ENCODE peak calls at places on chromosome 4, in nine cellular contexts. E, T, D, B, G, Z, M, U and P are unnamed samples.

GRCh38 chr4:106312997-106313522 is 2.9 kb downstream of the TBCK start:
- DNase-seq in E (no peak), T (no peak), D (no peak), B (no peak), G (no peak), Z (no peak), M (no peak), U (no peak), P (no peak)

GRCh38 chr4:182825003-182825402 is 92.2 kb downstream of the DCTD start:
- DNase-seq in E (no peak), T (no peak), D (no peak), B (no peak), G (no peak), Z (no peak), M (no peak), U (no peak), P (no peak)

GRCh38 chr4:102620697-102621497 is 119.7 kb downstream of the NFKB1 start:
- DNase-seq in E (no peak), T (no peak), D (no peak), B (no peak), G (no peak), Z (no peak), M (peak; percentile 80), U (no peak), P (no peak)

GRCh38 chr4:17066972-17067371 is 168.5 kb upstream of the LDB2 start:
- DNase-seq in E (no peak), T (no peak), D (no peak), B (no peak), G (no peak), Z (no peak), M (peak; percentile 90), U (no peak), P (no peak)

GRCh38 chr4:87120411-87121162 is 99.8 kb downstream of the KLHL8 start:
- DNase-seq in E (no peak), T (peak; percentile 77), D (peak; percentile 38), B (peak; percentile 68), G (peak; percentile 34), Z (no peak), M (peak; percentile 49), U (no peak), P (no peak)

GRCh38 chr4:180617203-180617602 is 1626.0 kb upstream of the TENM3 start:
- DNase-seq in E (no peak), T (no peak), D (no peak), B (no peak), G (no peak), Z (no peak), M (no peak), U (no peak), P (no peak)

GRCh38 chr4:112515278-112516075 is 503 bp downstream of the NEUROG2 start:
- DNase-seq in E (peak; percentile 59), T (no peak), D (peak; percentile 79), B (no peak), G (no peak), Z (no peak), M (peak; percentile 18), U (peak; percentile 63), P (no peak)

GRCh38 chr4:176769519-176769918 is 23.2 kb downstream of the VEGFC start:
- DNase-seq in E (no peak), T (no peak), D (no peak), B (no peak), G (no peak), Z (no peak), M (peak; percentile 98), U (no peak), P (no peak)

GRCh38 chr4:4542824-4543485 is 1.1 kb upstream of the STX18 start:
- DNase-seq in E (no peak), T (no peak), D (no peak), B (no peak), G (no peak), Z (no peak), M (no peak), U (no peak), P (no peak)

GRCh38 chr4:173564461-173564860 is 34.4 kb upstream of the HAND2 start:
- DNase-seq in E (no peak), T (no peak), D (no peak), B (no peak), G (no peak), Z (no peak), M (no peak), U (no peak), P (no peak)

GRCh38 chr4:129455462-129455861 is 359.5 kb downstream of the C4orf33 start:
- DNase-seq in E (no peak), T (no peak), D (no peak), B (no peak), G (no peak), Z (no peak), M (no peak), U (no peak), P (no peak)

GRCh38 chr4:8283161-8283560 is 13.6 kb downstream of the HTRA3 start:
- DNase-seq in E (no peak), T (no peak), D (peak; percentile 35), B (no peak), G (no peak), Z (no peak), M (no peak), U (no peak), P (no peak)

GRCh38 chr4:73776363-73776762 is 36.0 kb downstream of the CXCL8 start:
- DNase-seq in E (no peak), T (peak; percentile 54), D (no peak), B (peak; percentile 42), G (peak; percentile 83), Z (no peak), M (peak; percentile 85), U (no peak), P (no peak)

GRCh38 chr4:101818362-101818761 is 27.8 kb downstream of the BANK1 start:
- DNase-seq in E (no peak), T (no peak), D (no peak), B (no peak), G (no peak), Z (no peak), M (peak; percentile 48), U (no peak), P (no peak)

DNA sequence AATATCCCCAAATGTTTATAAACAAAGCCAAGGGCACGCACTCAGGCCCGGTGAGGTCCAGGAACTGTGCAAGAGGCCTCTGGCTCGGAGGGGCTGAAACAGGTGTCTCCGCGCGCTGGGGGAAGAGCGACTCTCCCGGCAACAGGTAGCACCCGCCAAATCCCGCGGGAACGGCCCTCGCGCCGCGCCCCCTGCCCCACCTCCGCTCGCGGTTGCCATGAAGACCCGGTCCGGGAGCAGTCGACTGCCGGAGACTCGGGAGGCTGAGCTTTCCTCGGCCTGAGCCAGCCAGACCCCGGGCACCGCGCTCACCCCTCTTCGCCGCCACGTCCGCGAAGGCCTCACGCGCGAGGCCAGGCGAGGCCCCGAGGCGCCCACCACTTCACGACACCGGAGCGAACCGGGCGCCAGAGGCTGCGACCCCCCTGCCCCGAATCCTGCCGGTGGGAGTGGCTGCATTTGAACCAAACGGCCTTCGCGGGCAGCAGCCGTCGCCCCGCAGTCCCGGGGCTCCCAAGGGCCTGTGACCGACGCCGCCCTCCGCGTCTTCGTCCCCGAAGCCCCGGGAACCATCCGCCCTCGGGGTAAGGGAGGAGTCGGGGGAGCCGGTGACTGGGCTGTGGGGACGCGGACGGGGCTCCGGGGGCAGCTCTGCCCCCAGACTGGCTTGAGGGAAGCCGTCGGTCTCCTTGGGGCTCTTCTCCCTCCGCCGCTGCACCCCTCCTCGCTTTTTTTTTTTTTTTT is at the start of gene NSUN7:
- DNase-seq in E (no peak), T (peak; percentile 84), D (peak; percentile 96), B (no peak), G (no peak), Z (peak; percentile 89), M (no peak), U (peak; percentile 96), P (no peak)
- H3K27ac ChIP-seq in E (no peak within 1 kb of the TSS), T (no peak within 1 kb of the TSS), D (peak within 1 kb of the TSS; percentile 47), B (peak within 1 kb of the TSS; percentile 83), G (peak within 1 kb of the TSS; percentile 47), Z (peak within 1 kb of the TSS; percentile 77), M (no peak within 1 kb of the TSS), U (peak within 1 kb of the TSS; percentile 40), P (no peak within 1 kb of the TSS)

DNA sequence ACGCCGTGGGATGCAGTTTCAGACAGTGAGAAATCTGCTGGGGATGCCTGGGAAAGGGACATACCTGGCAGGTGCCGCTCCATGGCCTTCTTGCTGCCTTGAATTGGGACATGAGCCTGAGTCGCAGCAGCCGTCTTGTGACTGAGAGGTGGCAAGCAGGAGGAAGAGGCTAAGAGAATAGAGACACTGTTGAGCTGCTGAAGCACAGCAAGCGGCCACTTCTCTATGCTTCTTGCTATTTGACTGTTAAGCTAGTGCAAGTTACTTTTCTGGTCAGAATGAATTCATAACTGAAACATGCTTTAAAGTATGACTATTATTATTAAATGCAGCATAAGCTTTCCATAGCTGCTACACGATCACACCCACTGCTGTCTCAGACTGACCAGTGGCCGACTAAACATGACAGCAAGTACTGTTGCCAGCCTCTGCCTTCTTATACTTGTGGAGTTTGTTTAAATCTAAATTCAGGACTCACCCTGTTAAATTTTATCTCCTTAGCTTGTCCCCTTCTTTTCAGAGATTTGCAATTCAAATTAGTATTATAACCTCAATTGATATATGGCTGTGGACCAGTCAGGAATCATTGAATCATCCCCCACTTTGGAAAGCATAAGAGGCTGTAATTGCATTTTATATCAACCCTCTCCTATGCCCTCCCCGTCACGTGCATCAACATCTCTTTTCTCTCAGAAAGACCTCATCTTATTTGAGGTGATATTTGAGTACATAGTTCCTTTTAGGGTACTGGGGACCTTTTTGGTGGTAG is 24.8 kb upstream of the ACSL1 start:
- DNase-seq in E (no peak), T (no peak), D (no peak), B (no peak), G (no peak), Z (no peak), M (no peak), U (no peak), P (no peak)
- H3K27ac ChIP-seq in E (no peak overlapping the region), T (no peak overlapping the region), D (no peak overlapping the region), B (no peak overlapping the region), G (no peak overlapping the region), Z (peak overlapping the region; percentile 47), M (no peak overlapping the region), U (no peak overlapping the region), P (no peak overlapping the region)

GRCh38 chr4:23337292-23337691 is 552.6 kb downstream of the PPARGC1A start:
- DNase-seq in E (no peak), T (no peak), D (no peak), B (no peak), G (no peak), Z (no peak), M (no peak), U (no peak), P (no peak)

GRCh38 chr4:23333556-23333945 is 556.3 kb downstream of the PPARGC1A start:
- DNase-seq in E (no peak), T (no peak), D (no peak), B (no peak), G (no peak), Z (no peak), M (no peak), U (no peak), P (no peak)

GRCh38 chr4:23332266-23332665 is 557.6 kb downstream of the PPARGC1A start:
- DNase-seq in E (no peak), T (no peak), D (no peak), B (no peak), G (no peak), Z (no peak), M (no peak), U (no peak), P (no peak)

GRCh38 chr4:23333946-23334878 is 555.6 kb downstream of the PPARGC1A start:
- DNase-seq in E (peak; percentile 40), T (peak; percentile 59), D (no peak), B (no peak), G (peak; percentile 7), Z (no peak), M (peak; percentile 23), U (peak; percentile 61), P (no peak)
- H3K27ac ChIP-seq in E (no peak overlapping the region), T (no peak overlapping the region), D (no peak overlapping the region), B (no peak overlapping the region), G (no peak overlapping the region), Z (no peak overlapping the region), M (no peak overlapping the region), U (no peak overlapping the region), P (no peak overlapping the region)

GRCh38 chr4:77152421-77152820 is 4.6 kb upstream of the CCNG2 start:
- DNase-seq in E (no peak), T (no peak), D (no peak), B (no peak), G (no peak), Z (no peak), M (no peak), U (no peak), P (no peak)
- H3K27ac ChIP-seq in E (no peak overlapping the region), T (no peak overlapping the region), D (no peak overlapping the region), B (no peak overlapping the region), G (no peak overlapping the region), Z (no peak overlapping the region), M (no peak overlapping the region), U (no peak overlapping the region), P (no peak overlapping the region)